ENCODE peak calls at places on chromosomes 1 and 21, in seven cellular contexts. Q is NCI-H526, M is transverse colon, V is NCI-H146, Y is psoas muscle, D is HCT116, C is Daoy. N is an unnamed sample.

GRCh38 chr1:222530852-222531251 is 17.1 kb downstream of the HHIPL2 start:
- DNase-seq in Q (no peak), M (no peak), V (no peak), Y (no peak), D (no peak), C (no peak), N (no peak)

GRCh38 chr1:25579947-25580309 is 36.5 kb downstream of the LDLRAP1 start:
- DNase-seq in Q (no peak), M (no peak), V (no peak), Y (no peak), D (no peak), C (no peak), N (no peak)

GRCh38 chr1:35536551-35537162 is 20.5 kb downstream of the KIAA0319L start:
- DNase-seq in Q (peak; percentile 11), M (no peak), V (no peak), Y (no peak), D (no peak), C (no peak), N (no peak)

GRCh38 chr1:39892611-39893595 is 8.8 kb downstream of the MYCL start:
- DNase-seq in Q (peak; percentile 28), M (no peak), V (peak; percentile 72), Y (no peak), D (no peak), C (peak; percentile 61), N (no peak)

GRCh38 chr1:242477944-242478343 is 46.6 kb downstream of the PLD5 start:
- DNase-seq in Q (no peak), M (no peak), V (peak; percentile 60), Y (no peak), D (no peak), C (no peak), N (no peak)

GRCh38 chr1:12775443-12775842 is 1.9 kb downstream of the PRAMEF12 start:
- DNase-seq in Q (no peak), M (no peak), V (no peak), Y (no peak), D (no peak), C (no peak), N (no peak)

GRCh38 chr21:38646213-38646837 is 148.0 kb upstream of the ERG start:
- DNase-seq in Q (no peak), M (no peak), V (no peak), Y (no peak), D (no peak), C (peak; percentile 80), N (no peak)

GRCh38 chr1:44717196-44717595 is 13.8 kb downstream of the RNU5D-1 start:
- DNase-seq in Q (no peak), M (no peak), V (no peak), Y (no peak), D (no peak), C (no peak), N (no peak)

GRCh38 chr21:37835512-37835911 is 80.7 kb downstream of the KCNJ6 start:
- DNase-seq in Q (peak; percentile 63), M (no peak), V (no peak), Y (no peak), D (no peak), C (no peak), N (no peak)

GRCh38 chr1:8412183-8412831 is 94.4 kb downstream of the SLC45A1 start:
- DNase-seq in Q (no peak), M (peak; percentile 47), V (no peak), Y (no peak), D (no peak), C (peak; percentile 53), N (no peak)

GRCh38 chr1:46749921-46750404 is 31.0 kb upstream of the EFCAB14 start:
- DNase-seq in Q (no peak), M (no peak), V (no peak), Y (peak; percentile 52), D (no peak), C (no peak), N (no peak)

GRCh38 chr1:240737268-240737667 is 125.3 kb upstream of the GREM2 start:
- DNase-seq in Q (no peak), M (no peak), V (no peak), Y (no peak), D (no peak), C (no peak), N (no peak)

GRCh38 chr1:19661721-19662228 is 2.9 kb upstream of the HTR6 start:
- DNase-seq in Q (peak; percentile 39), M (no peak), V (peak; percentile 11), Y (no peak), D (peak; percentile 24), C (no peak), N (no peak)

GRCh38 chr1:6889875-6890480 is 104.7 kb downstream of the CAMTA1 start:
- DNase-seq in Q (peak; percentile 56), M (peak; percentile 72), V (peak; percentile 8), Y (no peak), D (peak; percentile 44), C (peak; percentile 49), N (peak; percentile 70)

GRCh38 chr1:94205639-94206038 is 31.7 kb downstream of the ARHGAP29 start:
- DNase-seq in Q (no peak), M (no peak), V (no peak), Y (no peak), D (no peak), C (no peak), N (no peak)

GRCh38 chr1:101253976-101254660 is 17.3 kb downstream of the S1PR1 start:
- DNase-seq in Q (no peak), M (no peak), V (no peak), Y (no peak), D (no peak), C (peak; percentile 64), N (no peak)

GRCh38 chr1:9588551-9589143 is at the start of gene TMEM201:
- DNase-seq in Q (peak; percentile 89), M (peak; percentile 97), V (peak; percentile 83), Y (peak; percentile 97), D (peak; percentile 76), C (peak; percentile 97), N (peak; percentile 96)

GRCh38 chr1:36667836-36668235 is 185.1 kb upstream of the CSF3R start:
- DNase-seq in Q (no peak), M (no peak), V (no peak), Y (no peak), D (no peak), C (no peak), N (no peak)

GRCh38 chr1:210049616-210050015 is 111.6 kb downstream of the SYT14 start:
- DNase-seq in Q (no peak), M (no peak), V (no peak), Y (no peak), D (no peak), C (no peak), N (no peak)

GRCh38 chr1:223713546-223714420 is 1.4 kb downstream of the CAPN2 start:
- DNase-seq in Q (no peak), M (peak; percentile 52), V (no peak), Y (no peak), D (peak; percentile 66), C (peak; percentile 66), N (no peak)

GRCh38 chr1:82565146-82565545 is 764.4 kb downstream of the ADGRL2 start:
- DNase-seq in Q (no peak), M (no peak), V (no peak), Y (no peak), D (peak; percentile 59), C (peak; percentile 76), N (no peak)

GRCh38 chr1:98926597-98926996 is 78.1 kb downstream of the PLPPR5 start:
- DNase-seq in Q (no peak), M (no peak), V (no peak), Y (no peak), D (no peak), C (no peak), N (no peak)

GRCh38 chr1:7585216-7585907 is 185.7 kb upstream of the VAMP3 start:
- DNase-seq in Q (no peak), M (no peak), V (no peak), Y (no peak), D (no peak), C (no peak), N (peak; percentile 41)

GRCh38 chr1:169312084-169312954 is 55.3 kb downstream of the NME7 start:
- DNase-seq in Q (no peak), M (no peak), V (no peak), Y (no peak), D (peak; percentile 90), C (peak; percentile 95), N (no peak)

GRCh38 chr1:167627865-167628641 is 2.0 kb upstream of the RCSD1 start:
- DNase-seq in Q (peak; percentile 43), M (peak; percentile 67), V (no peak), Y (no peak), D (no peak), C (peak; percentile 67), N (no peak)

GRCh38 chr1:227316941-227317540 is 1.3 kb downstream of the CDC42BPA start:
- DNase-seq in Q (no peak), M (no peak), V (peak; percentile 26), Y (no peak), D (no peak), C (peak; percentile 30), N (no peak)

GRCh38 chr1:84427520-84428188 is 29.4 kb downstream of the DNASE2B start:
- DNase-seq in Q (no peak), M (no peak), V (peak; percentile 17), Y (no peak), D (peak; percentile 60), C (peak; percentile 65), N (no peak)

GRCh38 chr1:220529530-220529920 is 1.6 kb downstream of the MARK1 start:
- DNase-seq in Q (no peak), M (no peak), V (no peak), Y (no peak), D (no peak), C (no peak), N (no peak)